ENCODE peak calls at places on chromosomes 11 and 22, in seven cellular contexts. O, U, T, Q, L, A and S are unnamed samples. For H3K27me3, the result is how much of the 10 kb centered on the place peaks cover.

GRCh38 chr11:35809561-35809960 is 134.3 kb upstream of the LDLRAD3 start:
- DNase-seq in O (no peak), U (no peak), T (no peak), Q (no peak), L (no peak), A (no peak), S (no peak)

GRCh38 chr11:64839887-64840782 is 4.3 kb downstream of the CDC42BPG start:
- DNase-seq in O (no peak), U (no peak), T (no peak), Q (no peak), L (no peak), A (no peak), S (no peak)

GRCh38 chr11:19370100-19370861 is 129.5 kb upstream of the E2F8 start:
- DNase-seq in O (peak), U (no peak), T (no peak), Q (peak), L (no peak), A (peak), S (no peak)

GRCh38 chr11:107856981-107857517 is 1.5 kb downstream of the SLC35F2 start:
- DNase-seq in O (peak), U (no peak), T (no peak), Q (no peak), L (no peak), A (no peak), S (no peak)

GRCh38 chr11:45802531-45803317 is 2.2 kb upstream of the SLC35C1 start:
- DNase-seq in O (no peak), U (no peak), T (no peak), Q (peak), L (no peak), A (no peak), S (no peak)

GRCh38 chr11:129798212-129798611 is 17.4 kb upstream of the TMEM45B start:
- DNase-seq in O (no peak), U (no peak), T (no peak), Q (no peak), L (no peak), A (no peak), S (no peak)

GRCh38 chr11:64644348-64645242 is 53.6 kb downstream of the SLC22A12 start:
- DNase-seq in O (no peak), U (peak), T (no peak), Q (no peak), L (no peak), A (no peak), S (no peak)

GRCh38 chr11:45610627-45611026 is 54.8 kb downstream of the CHST1 start:
- DNase-seq in O (no peak), U (no peak), T (no peak), Q (no peak), L (no peak), A (no peak), S (no peak)

GRCh38 chr22:30246962-30247376 is 410 bp upstream of the LIF start:
- DNase-seq in O (no peak), U (peak), T (no peak), Q (no peak), L (no peak), A (no peak), S (no peak)

GRCh38 chr11:117745346-117745745 is 51.7 kb downstream of the DSCAML1 start:
- DNase-seq in O (no peak), U (no peak), T (no peak), Q (no peak), L (no peak), A (no peak), S (no peak)
- H3K27me3 ChIP-seq in O (half or more), U (under half), T (under half), Q (under half), L (under half), A (under half), S (under half)

GRCh38 chr22:43888740-43889139 is 3.1 kb downstream of the PNPLA5 start:
- DNase-seq in O (no peak), U (no peak), T (no peak), Q (no peak), L (no peak), A (no peak), S (no peak)
- H3K27me3 ChIP-seq in O (under half), U (under half), T (under half), Q (under half), L (under half), A (half or more), S (under half)

DNA sequence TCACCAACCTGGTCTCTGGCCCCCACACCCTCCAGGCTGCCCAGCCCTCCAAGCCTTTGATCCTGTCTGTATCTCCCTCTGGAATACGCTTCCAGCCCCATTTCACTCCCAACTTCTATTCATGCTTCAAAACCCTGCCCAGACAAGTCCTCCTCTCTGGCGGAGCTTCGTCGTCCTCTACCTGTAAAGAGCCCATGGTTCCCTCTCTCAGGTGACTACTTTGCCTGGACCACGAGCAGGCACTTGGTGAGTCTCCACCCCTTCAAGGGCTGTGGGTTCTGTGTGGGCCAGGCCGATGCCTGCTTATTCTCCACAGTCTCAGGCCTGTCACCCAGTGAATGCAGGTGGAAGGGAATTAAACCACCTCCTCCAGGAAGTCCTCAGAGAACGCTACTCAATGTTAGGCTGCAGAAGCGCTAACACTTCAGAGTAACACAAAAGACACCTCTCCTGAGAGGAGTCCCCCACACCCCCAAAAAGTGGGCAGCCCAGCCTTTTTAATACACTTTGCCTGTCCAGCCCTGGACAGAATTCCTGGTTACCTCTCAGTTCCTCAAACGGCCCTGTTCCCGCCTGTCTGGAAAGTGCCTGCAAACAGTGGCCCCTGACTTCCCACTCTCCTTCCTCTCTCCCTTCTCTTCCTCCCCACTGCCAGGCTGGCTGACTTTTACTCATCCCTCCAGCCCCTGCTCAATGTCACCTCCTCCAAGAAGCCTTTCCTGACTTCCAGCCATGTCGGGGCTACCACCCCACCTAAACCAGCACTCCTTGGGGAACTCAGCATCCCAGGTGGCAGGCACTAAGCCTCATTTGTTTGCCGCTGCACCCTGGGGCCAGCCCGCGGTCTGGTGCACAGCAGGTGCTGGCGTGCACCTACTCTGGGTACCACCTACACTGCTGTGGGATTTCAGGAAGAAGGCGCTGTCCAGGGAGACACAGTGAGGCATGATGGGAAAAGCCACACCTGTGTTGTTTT is 9.0 kb downstream of the RAC2 start:
- DNase-seq in O (no peak), U (no peak), T (no peak), Q (no peak), L (no peak), A (no peak), S (no peak)
- H3K27me3 ChIP-seq in O (under half), U (under half), T (under half), Q (under half), L (under half), A (half or more), S (under half)

GRCh38 chr22:44786610-44787009 is 34.2 kb downstream of the ARHGAP8 start:
- DNase-seq in O (no peak), U (no peak), T (no peak), Q (no peak), L (no peak), A (no peak), S (no peak)
- H3K27me3 ChIP-seq in O (under half), U (under half), T (under half), Q (under half), L (under half), A (under half), S (under half)

GRCh38 chr22:39558950-39559349 is 11.6 kb upstream of the CACNA1I start:
- DNase-seq in O (no peak), U (no peak), T (no peak), Q (no peak), L (no peak), A (no peak), S (no peak)

GRCh38 chr22:39558254-39558727 is 12.3 kb upstream of the CACNA1I start:
- DNase-seq in O (no peak), U (peak), T (no peak), Q (no peak), L (no peak), A (no peak), S (no peak)

GRCh38 chr22:39556970-39557811 is 13.4 kb upstream of the CACNA1I start:
- DNase-seq in O (no peak), U (peak), T (no peak), Q (no peak), L (no peak), A (no peak), S (no peak)

GRCh38 chr22:39560127-39560526 is 10.4 kb upstream of the CACNA1I start:
- DNase-seq in O (no peak), U (no peak), T (no peak), Q (no peak), L (no peak), A (no peak), S (no peak)

GRCh38 chr22:39559456-39560105 is 11.0 kb upstream of the CACNA1I start:
- DNase-seq in O (peak), U (peak), T (no peak), Q (no peak), L (no peak), A (no peak), S (no peak)
- H3K27me3 ChIP-seq in O (under half), U (under half), T (under half), Q (under half), L (under half), A (half or more), S (half or more)

GRCh38 chr11:111414267-111414931 is 35.3 kb upstream of the POU2AF1 start:
- DNase-seq in O (no peak), U (no peak), T (no peak), Q (no peak), L (no peak), A (no peak), S (no peak)

GRCh38 chr11:111416231-111416960 is 37.3 kb upstream of the POU2AF1 start:
- DNase-seq in O (no peak), U (no peak), T (no peak), Q (no peak), L (no peak), A (no peak), S (no peak)

GRCh38 chr11:111417011-111417765 is 38.1 kb upstream of the POU2AF1 start:
- DNase-seq in O (no peak), U (no peak), T (no peak), Q (no peak), L (no peak), A (no peak), S (no peak)

GRCh38 chr11:111413849-111414248 is 34.8 kb upstream of the POU2AF1 start:
- DNase-seq in O (no peak), U (no peak), T (no peak), Q (no peak), L (no peak), A (no peak), S (no peak)

GRCh38 chr11:111414936-111415335 is 35.9 kb upstream of the POU2AF1 start:
- DNase-seq in O (no peak), U (no peak), T (no peak), Q (no peak), L (no peak), A (no peak), S (no peak)
- H3K27me3 ChIP-seq in O (under half), U (under half), T (under half), Q (under half), L (under half), A (under half), S (under half)

GRCh38 chr22:19730141-19730661 is 6.9 kb downstream of the GP1BB start:
- DNase-seq in O (no peak), U (no peak), T (no peak), Q (no peak), L (no peak), A (no peak), S (no peak)
- H3K27me3 ChIP-seq in O (under half), U (under half), T (under half), Q (under half), L (under half), A (under half), S (half or more)

DNA sequence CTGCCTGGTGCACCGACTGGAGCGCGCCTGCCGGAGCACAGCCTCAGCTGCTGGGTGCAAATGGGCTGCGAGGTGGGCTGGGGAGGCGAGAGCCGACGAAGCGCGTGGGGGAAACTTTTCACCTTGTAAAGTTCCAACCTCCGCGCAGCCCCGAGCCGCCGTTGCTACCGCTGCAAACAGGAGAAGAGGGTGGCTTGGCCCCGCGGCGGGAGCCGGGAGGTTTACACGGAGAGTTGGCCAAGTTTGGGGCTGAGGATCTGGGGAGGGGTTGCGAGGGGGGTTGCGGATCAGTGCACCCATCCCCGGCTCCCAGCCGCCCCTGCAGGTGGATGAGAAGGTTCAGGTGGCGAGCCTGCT is 566 bp downstream of the FAT3 start:
- DNase-seq in O (no peak), U (no peak), T (no peak), Q (no peak), L (no peak), A (no peak), S (no peak)
- H3K27me3 ChIP-seq in O (under half), U (under half), T (under half), Q (under half), L (under half), A (half or more), S (under half)

DNA sequence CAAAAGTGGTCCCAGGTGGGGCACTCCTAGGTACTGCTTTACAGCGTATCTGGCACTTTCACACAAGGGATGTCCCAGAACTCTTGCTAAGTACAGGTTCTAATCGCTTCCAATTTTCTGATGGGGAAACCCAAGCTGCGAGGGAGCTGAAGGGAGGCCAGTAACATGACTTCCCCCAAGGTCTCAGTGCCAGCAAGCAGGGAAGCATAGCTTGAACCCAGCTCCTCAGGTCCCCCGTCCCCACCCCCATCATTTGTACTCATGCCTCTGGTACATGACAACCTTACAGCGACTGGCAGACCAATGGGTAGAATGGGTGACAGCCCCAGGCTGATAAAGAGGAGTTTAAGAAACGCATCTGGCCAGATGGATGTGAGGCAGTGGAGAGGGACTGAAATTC is 716 bp upstream of the ABCC8 start:
- DNase-seq in O (no peak), U (no peak), T (no peak), Q (no peak), L (no peak), A (no peak), S (no peak)
- H3K27me3 ChIP-seq in O (half or more), U (under half), T (under half), Q (under half), L (under half), A (under half), S (under half)

DNA sequence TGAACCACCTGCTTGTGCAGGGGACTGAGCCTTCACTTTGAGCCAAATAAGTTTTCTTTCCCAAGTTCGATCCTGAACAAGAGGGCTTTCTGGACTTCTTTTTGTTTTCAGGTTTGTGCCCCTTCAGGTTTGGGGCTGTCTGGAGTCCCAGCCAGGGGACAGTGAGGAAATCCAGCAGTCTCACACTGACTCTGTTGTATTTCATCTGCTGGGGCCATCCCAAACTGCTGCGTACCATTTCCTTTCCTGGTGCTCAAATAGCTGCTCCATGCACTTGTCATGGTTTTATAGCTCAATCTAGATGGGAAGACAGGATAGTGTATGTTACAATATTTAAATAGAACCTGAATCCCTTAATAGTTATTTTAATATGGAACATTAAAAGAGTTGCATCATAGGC is 66.3 kb upstream of the IGLL5 start:
- DNase-seq in O (no peak), U (no peak), T (no peak), Q (no peak), L (no peak), A (no peak), S (no peak)
- H3K27me3 ChIP-seq in O (half or more), U (under half), T (under half), Q (under half), L (under half), A (under half), S (under half)